ENCODE peak calls at places on chromosomes 4 and X, in seven cellular contexts. K, P, I, G, B, V and A are unnamed samples.

GRCh38 chrX:129599499-129599898 is 55.3 kb downstream of the APLN start:
- DNase-seq in K (no peak), P (no peak), I (peak), G (no peak), B (no peak), V (no peak), A (no peak)

GRCh38 chr4:64940698-64941097 is 531.4 kb upstream of the TECRL start:
- DNase-seq in K (no peak), P (no peak), I (peak), G (no peak), B (no peak), V (no peak), A (peak)

GRCh38 chrX:140821280-140821679 is 111.7 kb downstream of the LINC00632 start:
- DNase-seq in K (no peak), P (peak), I (no peak), G (no peak), B (no peak), V (no peak), A (no peak)

GRCh38 chr4:8419222-8420041 is 21.1 kb downstream of the ACOX3 start:
- DNase-seq in K (no peak), P (no peak), I (no peak), G (no peak), B (no peak), V (no peak), A (peak)

GRCh38 chr4:153649572-153649991 is 34.5 kb upstream of the TLR2 start:
- DNase-seq in K (peak), P (no peak), I (peak), G (peak), B (no peak), V (peak), A (peak)

GRCh38 chrX:155053656-155054055 is 17.3 kb downstream of the CMC4 start:
- DNase-seq in K (no peak), P (no peak), I (no peak), G (no peak), B (no peak), V (no peak), A (no peak)

GRCh38 chr4:24564488-24564887 is 19.9 kb downstream of the DHX15 start:
- DNase-seq in K (no peak), P (no peak), I (no peak), G (no peak), B (no peak), V (no peak), A (no peak)

GRCh38 chrX:25003066-25003849 is 12.5 kb downstream of the ARX start:
- DNase-seq in K (peak), P (no peak), I (peak), G (peak), B (no peak), V (no peak), A (no peak)

GRCh38 chrX:22155126-22155525 is 117.6 kb upstream of the CBLL2 start:
- DNase-seq in K (no peak), P (no peak), I (no peak), G (no peak), B (no peak), V (no peak), A (no peak)

GRCh38 chrX:70001269-70001668 is 48.5 kb downstream of the AWAT2 start:
- DNase-seq in K (no peak), P (no peak), I (no peak), G (no peak), B (no peak), V (no peak), A (no peak)

GRCh38 chr4:142452132-142452855 is 393.8 kb downstream of the INPP4B start:
- DNase-seq in K (no peak), P (no peak), I (peak), G (peak), B (no peak), V (no peak), A (no peak)

GRCh38 chr4:78057135-78057599 is at the start of gene FRAS1:
- DNase-seq in K (peak), P (no peak), I (no peak), G (peak), B (peak), V (peak), A (peak)

GRCh38 chr4:165992263-165992662 is 119.2 kb downstream of the TLL1 start:
- DNase-seq in K (no peak), P (no peak), I (no peak), G (no peak), B (no peak), V (no peak), A (no peak)

GRCh38 chr4:102675142-102675541 is 85.6 kb downstream of the MANBA start:
- DNase-seq in K (no peak), P (no peak), I (no peak), G (no peak), B (no peak), V (no peak), A (peak)

GRCh38 chr4:174012135-174012923 is 271.1 kb downstream of the FBXO8 start:
- DNase-seq in K (no peak), P (no peak), I (no peak), G (no peak), B (no peak), V (no peak), A (no peak)

GRCh38 chrX:45068555-45068954 is 132.1 kb downstream of the DIPK2B start:
- DNase-seq in K (peak), P (peak), I (no peak), G (no peak), B (no peak), V (no peak), A (no peak)

GRCh38 chr4:1393866-1394265 is 12.4 kb downstream of the NKX1-1 start:
- DNase-seq in K (no peak), P (no peak), I (no peak), G (no peak), B (peak), V (no peak), A (no peak)

GRCh38 chr4:1418494-1419285 is 12.4 kb upstream of the NKX1-1 start:
- DNase-seq in K (no peak), P (no peak), I (no peak), G (no peak), B (peak), V (no peak), A (no peak)

GRCh38 chr4:10002278-10002677 is 19.0 kb downstream of the SLC2A9 start:
- DNase-seq in K (peak), P (no peak), I (no peak), G (no peak), B (no peak), V (no peak), A (no peak)

GRCh38 chr4:168999836-169000235 is 10.2 kb downstream of the CBR4 start:
- DNase-seq in K (no peak), P (no peak), I (peak), G (no peak), B (no peak), V (no peak), A (no peak)

GRCh38 chr4:16106956-16107355 is 23.1 kb upstream of the PROM1 start:
- DNase-seq in K (peak), P (no peak), I (no peak), G (no peak), B (no peak), V (no peak), A (no peak)

GRCh38 chr4:153763404-153763803 is 3.6 kb upstream of the RNF175 start:
- DNase-seq in K (no peak), P (no peak), I (peak), G (peak), B (no peak), V (no peak), A (no peak)

GRCh38 chr4:16207409-16207808 is 18.9 kb downstream of the TAPT1 start:
- DNase-seq in K (no peak), P (no peak), I (no peak), G (no peak), B (no peak), V (no peak), A (no peak)

GRCh38 chrX:110381216-110381615 is 22.6 kb downstream of the RTL9 start:
- DNase-seq in K (no peak), P (no peak), I (no peak), G (no peak), B (no peak), V (no peak), A (peak)

GRCh38 chr4:65865489-65865888 is 195.2 kb upstream of the EPHA5 start:
- DNase-seq in K (peak), P (no peak), I (peak), G (peak), B (no peak), V (peak), A (peak)

GRCh38 chr4:17077105-17077504 is 178.7 kb upstream of the LDB2 start:
- DNase-seq in K (no peak), P (no peak), I (no peak), G (no peak), B (no peak), V (no peak), A (no peak)

GRCh38 chr4:11615601-11616000 is 186.9 kb upstream of the HS3ST1 start:
- DNase-seq in K (no peak), P (no peak), I (peak), G (no peak), B (no peak), V (no peak), A (no peak)

GRCh38 chr4:182975806-182976205 is 58.6 kb upstream of the DCTD start:
- DNase-seq in K (no peak), P (no peak), I (peak), G (no peak), B (no peak), V (peak), A (peak)

GRCh38 chrX:153578200-153578835 is 20.6 kb downstream of the CCNQ start:
- DNase-seq in K (no peak), P (no peak), I (no peak), G (peak), B (no peak), V (no peak), A (no peak)